ENCODE peak calls at places on chromosomes 5 and 9, in nine cellular contexts. One of them, this sample, is unnamed. For H3K4me1, the result is how much of the 10 kb centered on the place peaks cover.

GRCh38 chr5:73039082-73039481 is 81.3 kb upstream of the TMEM171 start:
- DNase-seq in fibroblast of lung: peak
- DNase-seq in GM23248: peak
- DNase-seq in neuronal stem cell: no peak
- DNase-seq in gastrocnemius medialis: no peak
- DNase-seq in hepatocyte: no peak
- DNase-seq in sigmoid colon: no peak
- DNase-seq in adrenal gland: no peak
- DNase-seq in A673: peak
- DNase-seq in this sample: no peak

GRCh38 chr5:42557689-42558088 is 134.4 kb downstream of the GHR start:
- DNase-seq in A673: no peak
- DNase-seq in GM23248: no peak
- DNase-seq in hepatocyte: no peak
- DNase-seq in neuronal stem cell: no peak
- DNase-seq in adrenal gland: no peak
- DNase-seq in sigmoid colon: no peak
- DNase-seq in fibroblast of lung: no peak
- DNase-seq in gastrocnemius medialis: no peak
- DNase-seq in this sample: no peak

GRCh38 chr9:114677418-114677817 is 4.6 kb downstream of the TEX48 start:
- DNase-seq in gastrocnemius medialis: no peak
- DNase-seq in hepatocyte: peak
- DNase-seq in sigmoid colon: peak
- DNase-seq in A673: peak
- DNase-seq in fibroblast of lung: peak
- DNase-seq in neuronal stem cell: no peak
- DNase-seq in GM23248: peak
- DNase-seq in adrenal gland: peak
- DNase-seq in this sample: no peak

GRCh38 chr5:133552925-133553525 is 59.3 kb downstream of the FSTL4 start:
- DNase-seq in A673: peak
- DNase-seq in gastrocnemius medialis: no peak
- DNase-seq in sigmoid colon: peak
- DNase-seq in GM23248: peak
- DNase-seq in adrenal gland: peak
- DNase-seq in hepatocyte: peak
- DNase-seq in neuronal stem cell: peak
- DNase-seq in fibroblast of lung: peak
- DNase-seq in this sample: peak

GRCh38 chr5:17951392-17952169 is 317.3 kb downstream of the TAF11L14 start:
- DNase-seq in hepatocyte: peak
- DNase-seq in neuronal stem cell: peak
- DNase-seq in GM23248: no peak
- DNase-seq in gastrocnemius medialis: no peak
- DNase-seq in adrenal gland: no peak
- DNase-seq in sigmoid colon: no peak
- DNase-seq in A673: peak
- DNase-seq in fibroblast of lung: no peak
- DNase-seq in this sample: no peak

GRCh38 chr9:738209-738915 is 103.1 kb upstream of the DMRT1 start:
- DNase-seq in neuronal stem cell: no peak
- DNase-seq in sigmoid colon: peak
- DNase-seq in fibroblast of lung: peak
- DNase-seq in adrenal gland: no peak
- DNase-seq in gastrocnemius medialis: peak
- DNase-seq in hepatocyte: peak
- DNase-seq in GM23248: peak
- DNase-seq in A673: no peak
- DNase-seq in this sample: peak

GRCh38 chr5:149485655-149486615 is 65.3 kb downstream of the CSNK1A1 start:
- DNase-seq in adrenal gland: peak
- DNase-seq in A673: peak
- DNase-seq in sigmoid colon: peak
- DNase-seq in gastrocnemius medialis: peak
- DNase-seq in hepatocyte: peak
- DNase-seq in fibroblast of lung: peak
- DNase-seq in neuronal stem cell: no peak
- DNase-seq in GM23248: peak
- DNase-seq in this sample: peak

GRCh38 chr5:172010278-172010677 is 3.8 kb upstream of the FBXW11 start:
- DNase-seq in sigmoid colon: no peak
- DNase-seq in hepatocyte: no peak
- DNase-seq in fibroblast of lung: peak
- DNase-seq in GM23248: peak
- DNase-seq in gastrocnemius medialis: no peak
- DNase-seq in adrenal gland: no peak
- DNase-seq in neuronal stem cell: no peak
- DNase-seq in A673: peak
- DNase-seq in this sample: no peak

GRCh38 chr9:133253268-133253667 is 21.7 kb downstream of the ABO start:
- DNase-seq in GM23248: no peak
- DNase-seq in neuronal stem cell: no peak
- DNase-seq in A673: no peak
- DNase-seq in hepatocyte: no peak
- DNase-seq in fibroblast of lung: no peak
- DNase-seq in adrenal gland: no peak
- DNase-seq in gastrocnemius medialis: no peak
- DNase-seq in sigmoid colon: no peak
- DNase-seq in this sample: no peak

GRCh38 chr9:16368425-16369087 is 501.9 kb downstream of the BNC2 start:
- DNase-seq in adrenal gland: no peak
- DNase-seq in sigmoid colon: no peak
- DNase-seq in gastrocnemius medialis: no peak
- DNase-seq in A673: no peak
- DNase-seq in GM23248: peak
- DNase-seq in neuronal stem cell: no peak
- DNase-seq in fibroblast of lung: peak
- DNase-seq in hepatocyte: no peak
- DNase-seq in this sample: no peak

GRCh38 chr9:89519393-89519805 is 21.5 kb upstream of the SEMA4D start:
- DNase-seq in adrenal gland: peak
- DNase-seq in neuronal stem cell: no peak
- DNase-seq in sigmoid colon: no peak
- DNase-seq in fibroblast of lung: peak
- DNase-seq in GM23248: peak
- DNase-seq in hepatocyte: no peak
- DNase-seq in gastrocnemius medialis: no peak
- DNase-seq in A673: no peak
- DNase-seq in this sample: peak

GRCh38 chr9:100350188-100350587 is 2.6 kb downstream of the TEX10 start:
- DNase-seq in A673: no peak
- DNase-seq in adrenal gland: no peak
- DNase-seq in GM23248: peak
- DNase-seq in neuronal stem cell: no peak
- DNase-seq in fibroblast of lung: no peak
- DNase-seq in sigmoid colon: no peak
- DNase-seq in gastrocnemius medialis: no peak
- DNase-seq in hepatocyte: no peak
- DNase-seq in this sample: no peak

GRCh38 chr9:71685394-71685793 is 82.9 kb downstream of the CEMIP2 start:
- DNase-seq in gastrocnemius medialis: no peak
- DNase-seq in neuronal stem cell: no peak
- DNase-seq in adrenal gland: no peak
- DNase-seq in hepatocyte: no peak
- DNase-seq in sigmoid colon: no peak
- DNase-seq in GM23248: no peak
- DNase-seq in A673: no peak
- DNase-seq in fibroblast of lung: peak
- DNase-seq in this sample: no peak

GRCh38 chr5:129245489-129245888 is 150.9 kb downstream of the ISOC1 start:
- DNase-seq in hepatocyte: no peak
- DNase-seq in A673: no peak
- DNase-seq in gastrocnemius medialis: no peak
- DNase-seq in fibroblast of lung: peak
- DNase-seq in adrenal gland: no peak
- DNase-seq in sigmoid colon: no peak
- DNase-seq in GM23248: no peak
- DNase-seq in neuronal stem cell: no peak
- DNase-seq in this sample: no peak

GRCh38 chr9:9998491-9999287 is 614.1 kb downstream of the PTPRD start:
- DNase-seq in adrenal gland: no peak
- DNase-seq in fibroblast of lung: no peak
- DNase-seq in sigmoid colon: no peak
- DNase-seq in gastrocnemius medialis: no peak
- DNase-seq in neuronal stem cell: peak
- DNase-seq in hepatocyte: no peak
- DNase-seq in A673: peak
- DNase-seq in GM23248: peak
- DNase-seq in this sample: no peak

GRCh38 chr5:37565067-37565670 is 186.1 kb downstream of the WDR70 start:
- DNase-seq in adrenal gland: no peak
- DNase-seq in hepatocyte: no peak
- DNase-seq in gastrocnemius medialis: no peak
- DNase-seq in sigmoid colon: no peak
- DNase-seq in A673: no peak
- DNase-seq in neuronal stem cell: no peak
- DNase-seq in fibroblast of lung: peak
- DNase-seq in GM23248: peak
- DNase-seq in this sample: no peak

GRCh38 chr5:31194458-31194808 is 947 bp downstream of the CDH6 start:
- DNase-seq in adrenal gland: no peak
- DNase-seq in hepatocyte: no peak
- DNase-seq in gastrocnemius medialis: no peak
- DNase-seq in sigmoid colon: no peak
- DNase-seq in neuronal stem cell: no peak
- DNase-seq in fibroblast of lung: peak
- DNase-seq in A673: peak
- DNase-seq in GM23248: peak
- DNase-seq in this sample: no peak

GRCh38 chr5:167639213-167639612 is 652.2 kb upstream of the WWC1 start:
- DNase-seq in hepatocyte: no peak
- DNase-seq in fibroblast of lung: peak
- DNase-seq in GM23248: peak
- DNase-seq in adrenal gland: no peak
- DNase-seq in neuronal stem cell: no peak
- DNase-seq in A673: peak
- DNase-seq in sigmoid colon: no peak
- DNase-seq in gastrocnemius medialis: no peak
- DNase-seq in this sample: no peak
- H3K4me1 ChIP-seq in hepatocyte: under half
- H3K4me1 ChIP-seq in fibroblast of lung: under half
- H3K4me1 ChIP-seq in GM23248: half or more
- H3K4me1 ChIP-seq in adrenal gland: under half
- H3K4me1 ChIP-seq in neuronal stem cell: under half
- H3K4me1 ChIP-seq in A673: half or more
- H3K4me1 ChIP-seq in sigmoid colon: under half
- H3K4me1 ChIP-seq in gastrocnemius medialis: under half
- H3K4me1 ChIP-seq in this sample: under half

GRCh38 chr9:21684231-21684630 is 118.2 kb upstream of the MTAP start:
- DNase-seq in fibroblast of lung: peak
- DNase-seq in hepatocyte: no peak
- DNase-seq in sigmoid colon: no peak
- DNase-seq in A673: no peak
- DNase-seq in adrenal gland: no peak
- DNase-seq in gastrocnemius medialis: no peak
- DNase-seq in GM23248: no peak
- DNase-seq in neuronal stem cell: no peak
- DNase-seq in this sample: no peak
- H3K4me1 ChIP-seq in fibroblast of lung: under half
- H3K4me1 ChIP-seq in hepatocyte: under half
- H3K4me1 ChIP-seq in sigmoid colon: under half
- H3K4me1 ChIP-seq in A673: under half
- H3K4me1 ChIP-seq in adrenal gland: under half
- H3K4me1 ChIP-seq in gastrocnemius medialis: under half
- H3K4me1 ChIP-seq in GM23248: half or more
- H3K4me1 ChIP-seq in neuronal stem cell: under half
- H3K4me1 ChIP-seq in this sample: under half

DNA sequence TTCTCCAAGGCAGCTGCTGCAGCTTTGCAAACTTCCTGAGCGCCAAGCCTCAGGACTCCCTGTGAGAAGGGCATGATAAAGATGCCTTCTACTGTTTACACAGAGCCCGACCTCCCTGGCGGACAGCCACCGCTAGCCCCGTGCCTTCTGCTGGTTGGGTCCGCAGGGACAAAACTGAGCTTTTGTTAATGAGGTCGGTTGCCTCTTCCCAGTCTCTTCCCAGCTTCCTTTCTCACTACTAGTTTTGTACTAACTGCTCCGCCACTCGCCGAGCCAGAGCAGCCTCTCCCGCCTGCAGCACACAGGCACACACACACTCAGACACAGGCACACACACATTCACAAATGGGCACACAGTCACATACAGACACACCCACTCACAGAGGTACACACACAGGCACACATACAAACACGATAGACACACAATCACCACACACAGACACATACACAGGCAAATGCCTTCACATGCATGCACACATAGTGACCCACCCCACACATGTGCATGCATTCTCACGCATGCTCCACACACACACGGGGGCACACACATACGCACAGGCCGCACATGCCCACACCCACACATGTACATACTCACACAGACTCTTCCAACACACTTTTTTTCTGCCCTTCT is at the start of gene FREM1:
- DNase-seq in hepatocyte: peak
- DNase-seq in gastrocnemius medialis: no peak
- DNase-seq in sigmoid colon: peak
- DNase-seq in neuronal stem cell: peak
- DNase-seq in fibroblast of lung: peak
- DNase-seq in A673: peak
- DNase-seq in GM23248: peak
- DNase-seq in adrenal gland: peak
- DNase-seq in this sample: peak
- H3K4me1 ChIP-seq in hepatocyte: half or more
- H3K4me1 ChIP-seq in gastrocnemius medialis: under half
- H3K4me1 ChIP-seq in sigmoid colon: under half
- H3K4me1 ChIP-seq in neuronal stem cell: under half
- H3K4me1 ChIP-seq in fibroblast of lung: under half
- H3K4me1 ChIP-seq in A673: under half
- H3K4me1 ChIP-seq in GM23248: under half
- H3K4me1 ChIP-seq in adrenal gland: under half
- H3K4me1 ChIP-seq in this sample: under half

DNA sequence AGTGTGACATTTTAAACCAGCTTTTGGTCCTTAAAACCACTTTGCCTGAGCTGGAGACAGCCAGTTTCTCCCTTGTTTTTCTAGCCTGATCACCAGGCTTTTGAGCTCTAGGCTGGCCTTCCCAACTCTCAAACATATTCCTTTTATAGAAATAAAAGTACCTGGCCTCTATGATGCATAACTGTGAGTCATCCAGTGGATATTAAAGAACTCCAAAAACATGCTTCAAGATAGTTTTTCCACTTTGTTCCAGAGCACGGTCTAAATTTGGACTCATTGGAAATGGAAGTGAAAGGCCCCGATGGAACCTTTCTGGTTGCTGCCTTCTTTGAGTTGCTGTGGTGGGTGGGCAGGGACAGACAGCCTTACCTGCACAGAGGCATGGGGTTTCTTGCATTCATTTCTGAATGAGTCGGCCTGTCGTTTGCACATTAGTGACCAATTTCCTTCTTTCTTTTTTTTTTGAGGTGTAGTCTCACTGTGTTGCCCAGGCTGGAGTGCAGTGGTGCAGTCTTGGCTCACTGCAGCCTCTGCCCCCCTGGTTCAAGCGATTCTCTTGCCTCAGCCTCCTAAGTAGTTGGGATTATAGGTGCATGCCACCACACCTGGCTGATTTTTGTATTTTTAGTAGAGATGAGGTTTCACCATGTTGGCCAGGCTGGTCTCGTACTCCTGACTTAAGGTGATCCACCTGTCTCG is 43.1 kb downstream of the TRIO start:
- DNase-seq in fibroblast of lung: peak
- DNase-seq in sigmoid colon: no peak
- DNase-seq in adrenal gland: no peak
- DNase-seq in gastrocnemius medialis: no peak
- DNase-seq in A673: no peak
- DNase-seq in neuronal stem cell: no peak
- DNase-seq in hepatocyte: no peak
- DNase-seq in GM23248: peak
- DNase-seq in this sample: no peak
- H3K4me1 ChIP-seq in fibroblast of lung: half or more
- H3K4me1 ChIP-seq in sigmoid colon: half or more
- H3K4me1 ChIP-seq in adrenal gland: half or more
- H3K4me1 ChIP-seq in gastrocnemius medialis: half or more
- H3K4me1 ChIP-seq in A673: half or more
- H3K4me1 ChIP-seq in neuronal stem cell: under half
- H3K4me1 ChIP-seq in hepatocyte: under half
- H3K4me1 ChIP-seq in GM23248: half or more
- H3K4me1 ChIP-seq in this sample: half or more

This sample was measured in psoas muscle.